ENCODE peak calls at places on chromosomes 12 and 14, in seven cellular contexts. Q, M, O, N, J, D and U are unnamed samples.

GRCh38 chr14:100680439-100681051 is 46.1 kb upstream of the DLK1 start:
- DNase-seq in Q (no peak), M (no peak), O (peak), N (no peak), J (no peak), D (no peak), U (no peak)

GRCh38 chr12:123223241-123223668 is 9.7 kb downstream of the MPHOSPH9 start:
- DNase-seq in Q (no peak), M (no peak), O (no peak), N (no peak), J (peak), D (no peak), U (no peak)

GRCh38 chr12:21774358-21775129 is at the start of gene KCNJ8:
- DNase-seq in Q (peak), M (peak), O (peak), N (peak), J (no peak), D (peak), U (no peak)

GRCh38 chr14:30779210-30779609 is 95.1 kb upstream of the COCH start:
- DNase-seq in Q (no peak), M (no peak), O (no peak), N (no peak), J (no peak), D (peak), U (no peak)

GRCh38 chr12:6607751-6608591 is 792 bp upstream of the CHD4 start:
- DNase-seq in Q (no peak), M (peak), O (peak), N (no peak), J (peak), D (peak), U (peak)

GRCh38 chr12:114361545-114361944 is 44.4 kb downstream of the TBX5 start:
- DNase-seq in Q (no peak), M (no peak), O (no peak), N (no peak), J (no peak), D (no peak), U (no peak)

GRCh38 chr14:100589760-100590469 is 2.7 kb upstream of the BEGAIN start:
- DNase-seq in Q (no peak), M (no peak), O (no peak), N (no peak), J (no peak), D (no peak), U (no peak)

GRCh38 chr12:29516431-29516875 is 19.0 kb upstream of the OVCH1 start:
- DNase-seq in Q (no peak), M (no peak), O (no peak), N (no peak), J (no peak), D (peak), U (no peak)

GRCh38 chr12:71046215-71046614 is 111.6 kb downstream of the TSPAN8 start:
- DNase-seq in Q (no peak), M (no peak), O (no peak), N (no peak), J (no peak), D (peak), U (no peak)

GRCh38 chr12:64526859-64527258 is 74.9 kb downstream of the TBK1 start:
- DNase-seq in Q (no peak), M (no peak), O (no peak), N (no peak), J (no peak), D (no peak), U (no peak)

GRCh38 chr14:37620856-37621255 is 25.4 kb downstream of the TTC6 start:
- DNase-seq in Q (no peak), M (no peak), O (no peak), N (no peak), J (no peak), D (no peak), U (no peak)

GRCh38 chr12:79886917-79887519 is 47.9 kb downstream of the PPP1R12A start:
- DNase-seq in Q (no peak), M (no peak), O (peak), N (no peak), J (no peak), D (peak), U (peak)

GRCh38 chr12:8844665-8845064 is 22.2 kb downstream of the A2ML1 start:
- DNase-seq in Q (no peak), M (no peak), O (peak), N (no peak), J (no peak), D (peak), U (no peak)

GRCh38 chr14:61280526-61281185 is 482 bp downstream of the TMEM30B start:
- DNase-seq in Q (no peak), M (peak), O (no peak), N (no peak), J (no peak), D (peak), U (no peak)

GRCh38 chr14:41986726-41987125 is 380.1 kb downstream of the LRFN5 start:
- DNase-seq in Q (no peak), M (no peak), O (no peak), N (no peak), J (no peak), D (peak), U (peak)

GRCh38 chr12:56676851-56677601 is 11.1 kb downstream of the PTGES3 start:
- DNase-seq in Q (no peak), M (no peak), O (no peak), N (no peak), J (no peak), D (no peak), U (no peak)

GRCh38 chr12:24921251-24922038 is 27.5 kb downstream of the BCAT1 start:
- DNase-seq in Q (no peak), M (no peak), O (no peak), N (no peak), J (no peak), D (peak), U (no peak)

GRCh38 chr12:6330192-6330591 is 11.7 kb downstream of the TNFRSF1A start:
- DNase-seq in Q (no peak), M (no peak), O (no peak), N (no peak), J (no peak), D (no peak), U (peak)

GRCh38 chr12:121812320-121812871 is 8.6 kb downstream of the SETD1B start:
- DNase-seq in Q (no peak), M (peak), O (peak), N (peak), J (no peak), D (peak), U (peak)

GRCh38 chr12:109894939-109895338 is 5.1 kb upstream of the TCHP start:
- DNase-seq in Q (no peak), M (no peak), O (no peak), N (no peak), J (no peak), D (no peak), U (no peak)

GRCh38 chr14:102316048-102316745 is 3.3 kb upstream of the ZNF839 start:
- DNase-seq in Q (no peak), M (no peak), O (no peak), N (no peak), J (no peak), D (peak), U (peak)

GRCh38 chr12:128449146-128449894 is 182.3 kb downstream of the TMEM132C start:
- DNase-seq in Q (no peak), M (no peak), O (no peak), N (no peak), J (no peak), D (no peak), U (no peak)

GRCh38 chr12:79298511-79298910 is 392.3 kb downstream of the PAWR start:
- DNase-seq in Q (no peak), M (no peak), O (no peak), N (no peak), J (no peak), D (peak), U (no peak)

GRCh38 chr12:4273651-4274395 is at the start of gene CCND2:
- DNase-seq in Q (peak), M (peak), O (peak), N (peak), J (peak), D (peak), U (peak)

GRCh38 chr12:121124402-121125109 is 8.1 kb upstream of the P2RX7 start:
- DNase-seq in Q (no peak), M (no peak), O (no peak), N (no peak), J (no peak), D (peak), U (no peak)

GRCh38 chr12:12736759-12737676 is 19.9 kb downstream of the CDKN1B start:
- DNase-seq in Q (no peak), M (no peak), O (peak), N (no peak), J (peak), D (peak), U (peak)

GRCh38 chr12:50922820-50923219 is 29.5 kb upstream of the HIGD1C start:
- DNase-seq in Q (no peak), M (no peak), O (no peak), N (no peak), J (no peak), D (peak), U (no peak)

GRCh38 chr12:66154776-66155175 is 15.0 kb downstream of the TMBIM4 start:
- DNase-seq in Q (no peak), M (no peak), O (no peak), N (no peak), J (no peak), D (peak), U (no peak)

GRCh38 chr14:89178802-89179201 is 238.2 kb downstream of the FOXN3 start:
- DNase-seq in Q (no peak), M (no peak), O (no peak), N (no peak), J (no peak), D (peak), U (no peak)

GRCh38 chr12:101925352-101925751 is 48.0 kb downstream of the DRAM1 start:
- DNase-seq in Q (no peak), M (no peak), O (no peak), N (no peak), J (no peak), D (peak), U (no peak)

GRCh38 chr14:35158951-35159653 is 36.8 kb downstream of the PRORP start:
- DNase-seq in Q (no peak), M (no peak), O (no peak), N (peak), J (no peak), D (peak), U (no peak)

GRCh38 chr14:54173782-54174181 is 217.2 kb upstream of the BMP4 start:
- DNase-seq in Q (no peak), M (no peak), O (no peak), N (no peak), J (no peak), D (peak), U (no peak)

GRCh38 chr12:104604070-104604994 is 147.6 kb downstream of the CHST11 start:
- DNase-seq in Q (peak), M (peak), O (peak), N (no peak), J (no peak), D (peak), U (no peak)

GRCh38 chr12:132503611-132504204 is 13.8 kb downstream of the FBRSL1 start:
- DNase-seq in Q (no peak), M (no peak), O (no peak), N (no peak), J (no peak), D (no peak), U (no peak)

GRCh38 chr14:75566321-75566720 is 12.1 kb upstream of the FLVCR2 start:
- DNase-seq in Q (no peak), M (no peak), O (no peak), N (no peak), J (no peak), D (no peak), U (no peak)

GRCh38 chr14:67331368-67332125 is 28.1 kb downstream of the ATP6V1D start:
- DNase-seq in Q (no peak), M (no peak), O (no peak), N (no peak), J (no peak), D (peak), U (no peak)

GRCh38 chr14:50860478-50861086 is 11.3 kb upstream of the ABHD12B start:
- DNase-seq in Q (peak), M (peak), O (peak), N (peak), J (peak), D (peak), U (peak)
- H2AFZ ChIP-seq in Q (peak), M (peak), O (peak), N (peak), J (peak), D (no peak), U (peak)

GRCh38 chr14:97873291-97873690 is 1076.1 kb downstream of the VRK1 start:
- DNase-seq in Q (no peak), M (no peak), O (no peak), N (no peak), J (no peak), D (no peak), U (no peak)

GRCh38 chr14:97878206-97878605 is 1081.0 kb downstream of the VRK1 start:
- DNase-seq in Q (no peak), M (no peak), O (no peak), N (no peak), J (no peak), D (no peak), U (no peak)

GRCh38 chr14:97878727-97879126 is 1081.5 kb downstream of the VRK1 start:
- DNase-seq in Q (no peak), M (no peak), O (no peak), N (no peak), J (peak), D (no peak), U (no peak)

GRCh38 chr14:97874394-97874793 is 1077.2 kb downstream of the VRK1 start:
- DNase-seq in Q (no peak), M (no peak), O (no peak), N (no peak), J (no peak), D (no peak), U (no peak)
- H3K27ac ChIP-seq in Q (no peak), M (no peak), O (no peak), N (no peak), J (no peak), D (no peak), U (no peak)

GRCh38 chr14:70907996-70908917 is 998 bp downstream of the PCNX1 start:
- DNase-seq in Q (peak), M (peak), O (peak), N (no peak), J (peak), D (peak), U (peak)

GRCh38 chr14:70907172-70907995 is at the start of gene PCNX1:
- DNase-seq in Q (peak), M (peak), O (peak), N (peak), J (peak), D (peak), U (peak)

GRCh38 chr14:70908918-70909641 is 1.8 kb downstream of the PCNX1 start:
- DNase-seq in Q (no peak), M (no peak), O (no peak), N (no peak), J (no peak), D (no peak), U (no peak)

GRCh38 chr14:70905316-70905715 is 1.9 kb upstream of the PCNX1 start:
- DNase-seq in Q (no peak), M (no peak), O (no peak), N (no peak), J (no peak), D (peak), U (no peak)

GRCh38 chr14:70906785-70907171 is 481 bp upstream of the PCNX1 start:
- DNase-seq in Q (no peak), M (no peak), O (no peak), N (no peak), J (no peak), D (no peak), U (no peak)
- H2AFZ ChIP-seq in Q (peak), M (peak), O (peak), N (peak), J (peak), D (peak), U (peak)

GRCh38 chr14:70093156-70093555 is 95.6 kb downstream of the SLC8A3 start:
- DNase-seq in Q (no peak), M (no peak), O (no peak), N (no peak), J (no peak), D (no peak), U (no peak)

GRCh38 chr14:70097576-70098256 is 91.0 kb downstream of the SLC8A3 start:
- DNase-seq in Q (no peak), M (no peak), O (no peak), N (no peak), J (no peak), D (no peak), U (no peak)

GRCh38 chr14:70094631-70095030 is 94.1 kb downstream of the SLC8A3 start:
- DNase-seq in Q (no peak), M (no peak), O (no peak), N (no peak), J (no peak), D (no peak), U (no peak)

GRCh38 chr14:70096866-70097265 is 91.9 kb downstream of the SLC8A3 start:
- DNase-seq in Q (no peak), M (peak), O (no peak), N (no peak), J (no peak), D (peak), U (peak)

GRCh38 chr14:70094106-70094505 is 94.6 kb downstream of the SLC8A3 start:
- DNase-seq in Q (no peak), M (no peak), O (no peak), N (no peak), J (no peak), D (no peak), U (no peak)
- H3K27ac ChIP-seq in Q (no peak), M (no peak), O (no peak), N (no peak), J (no peak), D (no peak), U (no peak)